ENCODE peak calls at places on chromosomes 16 and 17, in eight cellular contexts. V is breast epithelium, S is endothelial cell of umbilical vein, W is GM12878, H is upper lobe of left lung, O is GM23338, B is HL-60, Z is stomach. F is an unnamed sample.

GRCh38 chr16:88628512-88628974 is 9.8 kb upstream of the IL17C start:
- DNase-seq in V (no peak), S (peak), W (no peak), H (peak), O (peak), B (no peak), Z (no peak), F (no peak)

GRCh38 chr16:87836844-87837581 is 32.3 kb downstream of the SLC7A5 start:
- DNase-seq in V (no peak), S (peak), W (no peak), H (peak), O (no peak), B (no peak), Z (no peak), F (no peak)

GRCh38 chr16:69514366-69514765 is 51.4 kb upstream of the NFAT5 start:
- DNase-seq in V (no peak), S (no peak), W (no peak), H (no peak), O (no peak), B (peak), Z (no peak), F (no peak)

GRCh38 chr16:87648698-87649487 is 46.6 kb downstream of the JPH3 start:
- DNase-seq in V (no peak), S (no peak), W (no peak), H (no peak), O (no peak), B (no peak), Z (no peak), F (no peak)

GRCh38 chr16:67269766-67270165 is 9.6 kb upstream of the PLEKHG4 start:
- DNase-seq in V (no peak), S (peak), W (no peak), H (no peak), O (peak), B (no peak), Z (no peak), F (no peak)

GRCh38 chr16:66360624-66361324 is 5.7 kb upstream of the CDH5 start:
- DNase-seq in V (no peak), S (peak), W (no peak), H (no peak), O (no peak), B (peak), Z (no peak), F (no peak)

GRCh38 chr16:58249388-58249779 is 45.4 kb downstream of the PRSS54 start:
- DNase-seq in V (no peak), S (no peak), W (no peak), H (no peak), O (no peak), B (no peak), Z (no peak), F (no peak)

GRCh38 chr16:85166699-85167588 is 54.7 kb upstream of the CIBAR2 start:
- DNase-seq in V (no peak), S (no peak), W (no peak), H (no peak), O (no peak), B (no peak), Z (no peak), F (no peak)

GRCh38 chr17:52207786-52208185 is 49.3 kb upstream of the CA10 start:
- DNase-seq in V (no peak), S (no peak), W (no peak), H (no peak), O (no peak), B (no peak), Z (no peak), F (no peak)

GRCh38 chr16:10862432-10862831 is 14.6 kb upstream of the CIITA start:
- DNase-seq in V (no peak), S (no peak), W (no peak), H (no peak), O (no peak), B (peak), Z (peak), F (peak)

GRCh38 chr17:48593126-48593829 is at the start of gene HOXB5:
- DNase-seq in V (no peak), S (no peak), W (no peak), H (peak), O (no peak), B (no peak), Z (no peak), F (no peak)

GRCh38 chr16:57769541-57770145 is 32.6 kb downstream of the KIFC3 start:
- DNase-seq in V (no peak), S (no peak), W (no peak), H (peak), O (no peak), B (no peak), Z (no peak), F (no peak)

GRCh38 chr16:88455610-88456355 is 2.7 kb downstream of the ZFPM1 start:
- DNase-seq in V (no peak), S (peak), W (peak), H (peak), O (peak), B (no peak), Z (peak), F (no peak)

GRCh38 chr17:49496183-49496865 is 1.2 kb downstream of the NGFR start:
- DNase-seq in V (peak), S (peak), W (no peak), H (peak), O (peak), B (peak), Z (peak), F (no peak)

GRCh38 chr17:32461853-32462617 is 17.7 kb downstream of the PSMD11 start:
- DNase-seq in V (no peak), S (peak), W (no peak), H (no peak), O (peak), B (peak), Z (peak), F (no peak)

GRCh38 chr16:57518520-57518919 is 17.9 kb downstream of the CCDC102A start:
- DNase-seq in V (no peak), S (no peak), W (no peak), H (no peak), O (peak), B (no peak), Z (no peak), F (no peak)

GRCh38 chr16:24054649-24055560 is 201.2 kb upstream of the CACNG3 start:
- DNase-seq in V (no peak), S (no peak), W (no peak), H (no peak), O (peak), B (no peak), Z (no peak), F (no peak)

GRCh38 chr17:2598166-2598565 is 4.7 kb downstream of the PAFAH1B1 start:
- DNase-seq in V (no peak), S (peak), W (no peak), H (no peak), O (no peak), B (no peak), Z (no peak), F (no peak)

GRCh38 chr17:37701424-37702020 is 43.3 kb downstream of the HNF1B start:
- DNase-seq in V (no peak), S (peak), W (peak), H (no peak), O (peak), B (no peak), Z (peak), F (no peak)

GRCh38 chr17:78414178-78415162 is 36.0 kb downstream of the PGS1 start:
- DNase-seq in V (no peak), S (no peak), W (no peak), H (no peak), O (no peak), B (no peak), Z (no peak), F (no peak)

GRCh38 chr16:64065523-64065922 is 1056.3 kb downstream of the CDH11 start:
- DNase-seq in V (no peak), S (no peak), W (no peak), H (no peak), O (no peak), B (no peak), Z (no peak), F (no peak)

GRCh38 chr16:27642753-27643152 is 92.8 kb downstream of the KATNIP start:
- DNase-seq in V (no peak), S (no peak), W (no peak), H (no peak), O (peak), B (no peak), Z (no peak), F (no peak)

GRCh38 chr16:47008174-47008573 is 34.7 kb upstream of the DNAJA2 start:
- DNase-seq in V (no peak), S (no peak), W (no peak), H (no peak), O (no peak), B (no peak), Z (no peak), F (no peak)

GRCh38 chr17:82388223-82388921 is 16.8 kb downstream of the UTS2R start:
- DNase-seq in V (no peak), S (no peak), W (no peak), H (peak), O (no peak), B (no peak), Z (peak), F (no peak)

GRCh38 chr17:64765191-64765889 is 103.2 kb upstream of the SMURF2 start:
- DNase-seq in V (no peak), S (no peak), W (no peak), H (no peak), O (no peak), B (no peak), Z (no peak), F (no peak)

GRCh38 chr16:71883193-71883848 is 661 bp downstream of the ZNF821 start:
- DNase-seq in V (no peak), S (peak), W (no peak), H (no peak), O (peak), B (no peak), Z (no peak), F (no peak)

GRCh38 chr16:88387941-88388627 is 5.3 kb downstream of the ZNF469 start:
- DNase-seq in V (peak), S (peak), W (no peak), H (peak), O (peak), B (no peak), Z (peak), F (no peak)

GRCh38 chr16:77574867-77575619 is 140.2 kb upstream of the ADAMTS18 start:
- DNase-seq in V (no peak), S (peak), W (no peak), H (no peak), O (no peak), B (no peak), Z (no peak), F (no peak)

GRCh38 chr16:8845699-8846298 is 23.0 kb downstream of the CARHSP1 start:
- DNase-seq in V (no peak), S (no peak), W (no peak), H (no peak), O (no peak), B (no peak), Z (no peak), F (no peak)

GRCh38 chr16:22948058-22948602 is 134.2 kb downstream of the HS3ST2 start:
- DNase-seq in V (no peak), S (no peak), W (no peak), H (peak), O (peak), B (no peak), Z (no peak), F (no peak)

GRCh38 chr16:46894011-46894672 is 10.0 kb downstream of the GPT2 start:
- DNase-seq in V (no peak), S (no peak), W (no peak), H (peak), O (no peak), B (no peak), Z (peak), F (no peak)

GRCh38 chr17:9684955-9685621 is 39.8 kb downstream of the USP43 start:
- DNase-seq in V (no peak), S (no peak), W (no peak), H (no peak), O (no peak), B (no peak), Z (no peak), F (peak)

GRCh38 chr16:70444249-70445063 is 5.6 kb upstream of the ST3GAL2 start:
- DNase-seq in V (no peak), S (no peak), W (no peak), H (no peak), O (no peak), B (no peak), Z (no peak), F (no peak)

GRCh38 chr16:30113031-30113710 is at the start of gene GDPD3:
- DNase-seq in V (no peak), S (no peak), W (no peak), H (peak), O (no peak), B (no peak), Z (peak), F (no peak)

GRCh38 chr17:64146418-64147109 is 16.6 kb upstream of the ERN1 start:
- DNase-seq in V (peak), S (peak), W (no peak), H (no peak), O (peak), B (no peak), Z (peak), F (no peak)

GRCh38 chr16:508884-509736 is 18.4 kb upstream of the CAPN15 start:
- DNase-seq in V (no peak), S (peak), W (no peak), H (peak), O (no peak), B (no peak), Z (no peak), F (no peak)

GRCh38 chr17:27585153-27585681 is 45.8 kb upstream of the LGALS9 start:
- DNase-seq in V (no peak), S (no peak), W (no peak), H (no peak), O (no peak), B (no peak), Z (no peak), F (no peak)

DNA sequence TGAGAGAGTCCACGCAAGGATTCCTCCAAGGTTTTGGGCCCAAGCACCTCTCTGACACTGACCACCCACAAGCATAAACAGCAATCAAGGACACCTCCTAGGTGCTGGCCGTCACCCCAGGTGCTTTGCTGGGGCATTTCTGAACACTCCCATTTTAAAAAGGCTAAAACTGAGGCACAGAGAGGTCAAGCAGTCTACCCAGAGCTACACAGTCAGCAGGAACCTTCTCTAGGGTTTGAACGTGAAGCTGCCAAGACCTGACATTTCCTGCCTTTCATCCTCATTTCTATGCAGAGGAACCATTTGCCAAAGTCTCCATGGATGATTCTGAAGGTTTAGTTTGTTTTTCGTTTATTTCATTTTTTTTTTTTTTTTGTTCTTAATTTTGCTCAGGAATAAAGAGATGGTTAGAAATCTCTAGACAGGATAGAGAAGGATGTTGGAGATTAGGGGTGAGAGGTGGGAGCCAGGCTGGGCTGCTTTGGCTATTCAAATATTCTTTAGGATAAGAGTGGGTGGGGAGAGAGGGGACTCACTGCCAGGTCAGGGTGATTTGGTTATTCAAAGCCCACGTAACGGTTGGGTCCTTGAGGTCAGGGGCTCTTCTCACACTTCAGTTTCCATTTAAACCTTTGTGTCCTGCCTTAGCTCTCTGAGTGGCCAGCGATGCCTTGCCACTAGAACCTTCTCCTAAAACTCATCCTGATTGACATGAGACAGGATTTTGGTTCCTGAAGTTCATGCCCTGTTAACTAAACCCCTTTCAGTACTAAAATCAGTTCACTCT is 6.2 kb downstream of the PLCG2 start:
- DNase-seq in V (no peak), S (no peak), W (no peak), H (no peak), O (no peak), B (no peak), Z (no peak), F (no peak)
- H3K27ac ChIP-seq in V (peak), S (no peak), W (peak), H (no peak), O (no peak), B (no peak), Z (no peak), F (no peak)

DNA sequence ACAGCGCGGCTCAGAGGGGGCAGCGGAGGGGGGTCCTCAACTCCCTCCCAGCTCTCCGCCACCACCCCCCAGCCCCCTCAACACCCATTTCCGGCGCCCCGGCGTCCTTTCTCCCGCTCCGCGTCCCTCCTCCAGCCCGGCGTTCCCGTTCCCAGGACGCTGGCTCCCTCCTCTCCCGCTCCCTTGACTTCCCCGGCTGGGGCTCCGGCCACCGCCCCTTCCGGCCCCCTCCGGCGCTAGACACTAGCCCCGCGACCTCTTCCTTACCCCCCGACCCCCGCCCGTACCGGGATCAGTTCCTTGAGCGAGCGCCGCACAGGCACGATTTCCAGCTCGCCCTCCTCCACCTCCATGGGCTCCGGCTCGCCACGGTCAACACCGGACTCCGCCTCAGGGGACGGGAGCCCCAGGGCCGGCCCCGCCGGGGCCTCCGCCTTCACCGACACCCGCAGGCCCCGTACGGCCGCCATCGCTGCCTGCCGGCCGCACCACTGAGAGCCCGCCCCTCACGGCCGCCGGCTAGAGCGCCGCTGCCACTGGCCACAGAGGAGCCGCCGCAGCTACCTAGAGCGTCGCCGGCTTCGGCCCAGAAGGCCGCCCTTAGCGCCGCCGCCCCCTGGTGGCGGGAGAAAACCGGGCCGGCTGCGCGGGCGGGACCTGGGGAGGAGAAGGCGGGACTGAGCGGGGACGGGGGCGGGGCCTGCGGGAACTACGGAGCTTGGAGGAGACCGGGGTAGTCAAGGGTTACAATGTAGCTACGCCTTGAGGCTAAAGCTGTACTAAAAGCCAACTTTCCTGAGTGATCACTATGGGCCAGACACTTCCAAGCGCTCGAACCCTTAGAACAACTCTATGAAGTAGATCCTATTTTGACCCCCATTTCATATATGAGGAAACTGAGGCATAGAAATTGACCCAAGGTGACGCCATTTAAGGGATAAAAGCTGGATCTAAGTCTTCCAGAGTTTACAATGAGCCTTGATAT is at the start of gene NCBP3:
- DNase-seq in V (peak), S (peak), W (peak), H (peak), O (peak), B (peak), Z (peak), F (peak)
- TF ChIP-seq POLR2AphosphoS5 in V (peak), S (peak), W (peak), H (peak), O (peak), B (no peak), Z (peak), F (peak)

GRCh38 chr16:78742501-78743283 is 643.2 kb downstream of the WWOX start:
- DNase-seq in V (no peak), S (no peak), W (peak), H (no peak), O (no peak), B (no peak), Z (peak), F (no peak)
- H3K27ac ChIP-seq in V (no peak), S (no peak), W (peak), H (peak), O (no peak), B (no peak), Z (peak), F (no peak)

GRCh38 chr17:76540381-76541300 is 797 bp downstream of the PRCD start:
- DNase-seq in V (peak), S (peak), W (no peak), H (no peak), O (peak), B (no peak), Z (peak), F (no peak)
- TF ChIP-seq POLR2AphosphoS5 in V (peak), S (peak), W (no peak), H (peak), O (peak), B (no peak), Z (peak), F (no peak)

DNA sequence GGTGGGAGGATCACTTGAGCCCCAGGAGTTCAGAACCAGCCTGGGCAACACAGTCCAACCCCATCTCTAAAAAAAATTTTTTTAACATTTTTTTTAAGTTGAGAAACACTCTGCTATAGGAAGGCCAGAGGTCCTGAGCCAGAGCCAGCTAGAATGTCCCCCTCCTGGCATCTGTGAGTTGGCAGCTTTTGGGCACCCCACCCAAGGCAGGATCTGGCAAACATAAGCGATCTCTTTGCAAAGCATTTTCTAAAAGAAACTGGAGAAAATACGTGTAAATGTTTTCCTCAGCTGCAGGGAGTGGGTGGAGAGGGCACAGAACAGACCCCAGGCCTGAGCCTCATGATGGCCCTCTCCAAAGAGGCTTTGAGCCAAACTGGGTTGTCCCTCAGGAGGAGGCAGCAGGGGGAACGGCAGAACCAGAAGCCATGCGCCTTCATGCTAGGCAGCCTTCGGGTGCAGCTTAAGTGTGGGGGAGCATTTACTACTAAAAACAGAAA is 11.7 kb downstream of the CAVIN1 start:
- DNase-seq in V (no peak), S (peak), W (no peak), H (no peak), O (no peak), B (no peak), Z (no peak), F (no peak)
- H3K27ac ChIP-seq in V (peak), S (no peak), W (no peak), H (peak), O (no peak), B (no peak), Z (peak), F (no peak)

F was measured in Panc1.